ENCODE peak calls at places on chromosomes 1 and 21, in eight cellular contexts. Q is breast epithelium, J is fibroblast of lung, K is cardiac muscle cell, M is pancreas, O is uterus, H is IMR-90, Z is psoas muscle. B is an unnamed sample. For H3K27me3, the result is how much of the 10 kb centered on the place peaks cover.

GRCh38 chr1:218735436-218735835 is 390.3 kb downstream of the TGFB2 start:
- DNase-seq in Q (no peak), J (peak), K (peak), M (no peak), O (no peak), H (peak), Z (no peak), B (no peak)

GRCh38 chr1:76668046-76668445 is 199.2 kb upstream of the ST6GALNAC5 start:
- DNase-seq in Q (no peak), J (peak), K (no peak), M (no peak), O (no peak), H (no peak), Z (no peak), B (peak)

GRCh38 chr21:35102488-35103407 is 53.6 kb upstream of the RUNX1 start:
- DNase-seq in Q (peak), J (peak), K (no peak), M (no peak), O (no peak), H (peak), Z (peak), B (peak)

GRCh38 chr1:228837817-228838716 is 102.8 kb downstream of the RHOU start:
- DNase-seq in Q (peak), J (peak), K (peak), M (no peak), O (peak), H (peak), Z (peak), B (no peak)

GRCh38 chr1:187474266-187474665 is 645.5 kb downstream of the PLA2G4A start:
- DNase-seq in Q (no peak), J (peak), K (no peak), M (no peak), O (no peak), H (peak), Z (no peak), B (no peak)

GRCh38 chr1:112507896-112508241 is 896 bp upstream of the WNT2B start:
- DNase-seq in Q (no peak), J (no peak), K (peak), M (no peak), O (no peak), H (no peak), Z (no peak), B (no peak)

GRCh38 chr1:54391450-54392071 is 14.6 kb downstream of the SSBP3 start:
- DNase-seq in Q (no peak), J (no peak), K (no peak), M (no peak), O (no peak), H (no peak), Z (no peak), B (no peak)

GRCh38 chr1:24216730-24217129 is 29.6 kb upstream of the IFNLR1 start:
- DNase-seq in Q (no peak), J (no peak), K (no peak), M (no peak), O (no peak), H (no peak), Z (no peak), B (no peak)

GRCh38 chr1:208880433-208881100 is 636.4 kb upstream of the PLXNA2 start:
- DNase-seq in Q (peak), J (no peak), K (peak), M (no peak), O (no peak), H (no peak), Z (no peak), B (no peak)

GRCh38 chr1:200628223-200628868 is 7.8 kb upstream of the KIF14 start:
- DNase-seq in Q (no peak), J (no peak), K (no peak), M (no peak), O (no peak), H (no peak), Z (no peak), B (peak)

GRCh38 chr1:110436635-110437034 is 14.3 kb upstream of the PROK1 start:
- DNase-seq in Q (no peak), J (no peak), K (peak), M (no peak), O (no peak), H (peak), Z (no peak), B (no peak)

GRCh38 chr21:15057290-15057689 is 7.5 kb downstream of the NRIP1 start:
- DNase-seq in Q (no peak), J (no peak), K (peak), M (no peak), O (no peak), H (no peak), Z (no peak), B (no peak)

GRCh38 chr1:185846672-185847440 is 112.7 kb downstream of the HMCN1 start:
- DNase-seq in Q (no peak), J (no peak), K (no peak), M (no peak), O (no peak), H (peak), Z (no peak), B (no peak)

GRCh38 chr1:229285424-229285823 is 14.5 kb downstream of the RAB4A start:
- DNase-seq in Q (no peak), J (no peak), K (no peak), M (no peak), O (no peak), H (no peak), Z (no peak), B (no peak)

GRCh38 chr1:62530516-62531154 is 66.7 kb upstream of the ANGPTL3 start:
- DNase-seq in Q (no peak), J (peak), K (peak), M (peak), O (peak), H (peak), Z (no peak), B (no peak)

GRCh38 chr1:201011616-201012015 is 11.9 kb downstream of the KIF21B start:
- DNase-seq in Q (no peak), J (no peak), K (no peak), M (no peak), O (no peak), H (no peak), Z (no peak), B (no peak)

GRCh38 chr21:44059710-44060109 is 47.5 kb upstream of the PWP2 start:
- DNase-seq in Q (no peak), J (no peak), K (no peak), M (no peak), O (no peak), H (no peak), Z (no peak), B (no peak)

GRCh38 chr1:152495066-152495675 is 15.4 kb upstream of the LCE5A start:
- DNase-seq in Q (no peak), J (no peak), K (no peak), M (no peak), O (no peak), H (no peak), Z (no peak), B (no peak)

GRCh38 chr21:32508558-32508957 is 76.8 kb downstream of the TCP10L start:
- DNase-seq in Q (no peak), J (no peak), K (peak), M (no peak), O (no peak), H (no peak), Z (no peak), B (no peak)

GRCh38 chr1:190170321-190170720 is 307.3 kb downstream of the BRINP3 start:
- DNase-seq in Q (no peak), J (peak), K (no peak), M (no peak), O (no peak), H (peak), Z (no peak), B (no peak)

GRCh38 chr1:227892930-227893695 is 54.6 kb downstream of the WNT9A start:
- DNase-seq in Q (peak), J (no peak), K (no peak), M (no peak), O (no peak), H (no peak), Z (no peak), B (no peak)

GRCh38 chr1:100627018-100627716 is 89.2 kb downstream of the GPR88 start:
- DNase-seq in Q (no peak), J (peak), K (no peak), M (no peak), O (no peak), H (peak), Z (no peak), B (no peak)

GRCh38 chr1:17274186-17275170 is 25.6 kb downstream of the PADI3 start:
- DNase-seq in Q (no peak), J (peak), K (peak), M (peak), O (no peak), H (peak), Z (peak), B (peak)

GRCh38 chr1:87117761-87118160 is 203.3 kb downstream of the HS2ST1 start:
- DNase-seq in Q (no peak), J (peak), K (no peak), M (no peak), O (no peak), H (peak), Z (no peak), B (no peak)

GRCh38 chr1:74502432-74502831 is 10.0 kb downstream of the LRRC53 start:
- DNase-seq in Q (no peak), J (peak), K (peak), M (no peak), O (no peak), H (peak), Z (no peak), B (no peak)

GRCh38 chr1:15128520-15129313 is 24.8 kb upstream of the TMEM51 start:
- DNase-seq in Q (peak), J (peak), K (peak), M (peak), O (peak), H (peak), Z (peak), B (no peak)

GRCh38 chr1:115222616-115223402 is 115.2 kb downstream of the NGF start:
- DNase-seq in Q (no peak), J (no peak), K (no peak), M (no peak), O (no peak), H (no peak), Z (no peak), B (no peak)

GRCh38 chr1:222399197-222399596 is 148.7 kb downstream of the HHIPL2 start:
- DNase-seq in Q (no peak), J (no peak), K (no peak), M (no peak), O (no peak), H (no peak), Z (no peak), B (no peak)

GRCh38 chr1:228794810-228795209 is 59.5 kb downstream of the RHOU start:
- DNase-seq in Q (no peak), J (no peak), K (no peak), M (no peak), O (no peak), H (no peak), Z (no peak), B (no peak)

GRCh38 chr1:178798232-178798861 is 72.5 kb downstream of the ANGPTL1 start:
- DNase-seq in Q (no peak), J (no peak), K (no peak), M (no peak), O (no peak), H (no peak), Z (no peak), B (no peak)

GRCh38 chr1:178792394-178792793 is 67.3 kb downstream of the RALGPS2 start:
- DNase-seq in Q (no peak), J (no peak), K (peak), M (no peak), O (no peak), H (no peak), Z (no peak), B (no peak)

GRCh38 chr1:178797590-178797989 is 72.5 kb downstream of the RALGPS2 start:
- DNase-seq in Q (no peak), J (no peak), K (no peak), M (no peak), O (no peak), H (no peak), Z (no peak), B (no peak)

DNA sequence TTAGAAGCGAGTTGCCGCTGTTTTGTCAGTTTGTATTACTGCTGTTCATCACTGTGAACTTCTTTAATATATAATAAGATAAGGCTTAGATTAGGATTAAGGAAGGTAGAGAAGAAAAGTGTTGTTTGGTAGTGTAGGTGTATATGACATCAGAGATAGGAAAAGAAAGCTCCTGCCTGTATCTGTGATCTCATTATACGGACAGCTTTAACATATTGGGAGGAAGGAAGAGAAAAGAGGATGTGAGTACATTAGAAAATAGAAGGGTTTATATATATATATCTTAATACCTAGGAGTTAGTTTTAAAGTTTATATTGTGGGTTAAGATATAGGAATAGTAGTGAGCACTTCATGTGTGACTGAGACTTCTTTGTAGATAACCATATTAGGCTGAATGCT is 71.0 kb downstream of the RALGPS2 start:
- DNase-seq in Q (no peak), J (no peak), K (no peak), M (no peak), O (no peak), H (no peak), Z (no peak), B (no peak)
- TF ChIP-seq CTCF in Q (no peak), J (no peak), K (no peak), M (no peak), O (no peak), H (no peak), Z (no peak), B (no peak)

GRCh38 chr1:90839323-90839722 is 122.2 kb upstream of the BARHL2 start:
- DNase-seq in Q (no peak), J (no peak), K (no peak), M (no peak), O (no peak), H (no peak), Z (no peak), B (no peak)
- H3K27me3 ChIP-seq in Q (under half), J (under half), K (half or more), M (under half), O (under half), H (half or more), Z (under half), B (under half)

GRCh38 chr1:19824541-19824940 is 9.5 kb upstream of the RNF186 start:
- DNase-seq in Q (no peak), J (no peak), K (no peak), M (no peak), O (no peak), H (peak), Z (no peak), B (no peak)

GRCh38 chr1:19819701-19820100 is 4.6 kb upstream of the RNF186 start:
- DNase-seq in Q (no peak), J (no peak), K (no peak), M (no peak), O (no peak), H (no peak), Z (no peak), B (no peak)

GRCh38 chr1:19828546-19828945 is 13.5 kb upstream of the RNF186 start:
- DNase-seq in Q (no peak), J (no peak), K (no peak), M (no peak), O (no peak), H (peak), Z (no peak), B (no peak)

GRCh38 chr1:19825298-19825697 is 10.2 kb upstream of the RNF186 start:
- DNase-seq in Q (no peak), J (no peak), K (peak), M (peak), O (no peak), H (no peak), Z (no peak), B (no peak)
- TF ChIP-seq CTCF in Q (no peak), J (no peak), K (no peak), M (no peak), O (no peak), H (no peak), Z (no peak), B (no peak)

GRCh38 chr1:33393524-33393923 is 37.4 kb downstream of the PHC2 start:
- DNase-seq in Q (no peak), J (no peak), K (no peak), M (no peak), O (no peak), H (no peak), Z (no peak), B (no peak)
- H3K27me3 ChIP-seq in Q (under half), J (under half), K (under half), M (under half), O (under half), H (under half), Z (under half), B (under half)

DNA sequence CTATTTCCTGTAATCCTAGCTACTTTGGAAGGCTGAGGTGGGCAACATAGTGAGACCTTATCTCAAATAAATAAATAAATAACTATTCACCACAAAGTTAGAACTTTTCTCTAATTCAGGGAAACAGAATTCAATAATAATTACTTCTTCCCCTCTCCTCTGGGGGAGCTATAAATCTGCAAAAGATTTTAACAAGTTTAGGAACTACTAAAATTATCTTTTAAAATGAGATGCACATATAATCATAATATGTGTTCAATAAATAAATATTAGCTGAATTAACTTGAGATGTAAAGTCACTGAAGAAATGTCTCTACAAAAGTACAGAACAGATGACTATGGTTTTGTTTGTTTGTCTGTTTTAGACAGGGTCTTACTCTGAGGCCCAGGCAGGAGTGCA is 14.1 kb downstream of the WDR47 start:
- DNase-seq in Q (no peak), J (no peak), K (no peak), M (no peak), O (no peak), H (no peak), Z (no peak), B (no peak)
- TF ChIP-seq CTCF in Q (no peak), J (no peak), K (peak), M (no peak), O (no peak), H (peak), Z (no peak), B (no peak)

DNA sequence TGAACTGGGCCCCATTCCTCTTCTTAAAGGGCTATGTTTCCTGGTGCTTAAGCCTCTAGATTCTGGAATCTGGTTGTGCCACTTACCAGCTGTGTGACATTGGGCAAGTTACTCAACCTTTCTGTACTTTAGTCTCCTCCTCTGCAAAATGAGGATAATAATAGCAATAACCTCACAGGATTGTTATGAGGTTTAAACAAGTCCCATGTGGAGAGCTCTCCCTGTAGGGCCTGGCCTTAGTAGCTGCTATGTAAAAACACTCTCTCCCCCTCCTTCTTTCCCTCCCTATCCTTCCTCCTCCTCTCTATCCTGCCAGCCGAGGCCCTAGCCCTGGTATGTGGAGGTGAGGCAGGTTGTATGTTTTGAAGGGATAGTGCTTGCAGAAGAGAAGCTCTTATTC is 8.2 kb upstream of the PEAR1 start:
- DNase-seq in Q (no peak), J (no peak), K (no peak), M (no peak), O (no peak), H (no peak), Z (no peak), B (no peak)
- H3K27me3 ChIP-seq in Q (under half), J (half or more), K (under half), M (under half), O (under half), H (half or more), Z (under half), B (under half)